ENCODE peak calls at places on chromosomes 7 and 10, in four cellular contexts. One of them, this sample, is unnamed.

GRCh38 chr7:133354546-133355324 is 101.9 kb downstream of the EXOC4 start:
- DNase-seq in transverse colon: no peak
- DNase-seq in CD8-positive, alpha-beta T cell: no peak
- DNase-seq in lung: no peak
- DNase-seq in this sample: no peak

GRCh38 chr7:42960762-42961161 is 28.6 kb downstream of the MRPL32 start:
- DNase-seq in transverse colon: no peak
- DNase-seq in CD8-positive, alpha-beta T cell: no peak
- DNase-seq in lung: no peak
- DNase-seq in this sample: no peak

GRCh38 chr10:43674546-43675205 is 26.0 kb upstream of the ZNF32 start:
- DNase-seq in transverse colon: no peak
- DNase-seq in CD8-positive, alpha-beta T cell: no peak
- DNase-seq in lung: no peak
- DNase-seq in this sample: no peak

GRCh38 chr10:27745719-27746363 is at the start of gene MKX:
- DNase-seq in transverse colon: peak; percentile 37
- DNase-seq in CD8-positive, alpha-beta T cell: no peak
- DNase-seq in lung: peak; percentile 51
- DNase-seq in this sample: peak; percentile 18

GRCh38 chr7:95686109-95686508 is 86.2 kb upstream of the DYNC1I1 start:
- DNase-seq in transverse colon: peak; percentile 63
- DNase-seq in CD8-positive, alpha-beta T cell: no peak
- DNase-seq in lung: peak; percentile 32
- DNase-seq in this sample: peak; percentile 52

GRCh38 chr10:129820451-129820850 is 143.6 kb downstream of the EBF3 start:
- DNase-seq in transverse colon: no peak
- DNase-seq in CD8-positive, alpha-beta T cell: no peak
- DNase-seq in lung: no peak
- DNase-seq in this sample: no peak

GRCh38 chr10:65328486-65328885 is 1597.3 kb upstream of the LRRTM3 start:
- DNase-seq in transverse colon: no peak
- DNase-seq in CD8-positive, alpha-beta T cell: no peak
- DNase-seq in lung: no peak
- DNase-seq in this sample: no peak

GRCh38 chr7:74443591-74444365 is 9.9 kb upstream of the GTF2IRD1 start:
- DNase-seq in transverse colon: no peak
- DNase-seq in CD8-positive, alpha-beta T cell: no peak
- DNase-seq in lung: no peak
- DNase-seq in this sample: no peak

GRCh38 chr7:23000597-23001360 is 13.2 kb downstream of the HYCC1 start:
- DNase-seq in transverse colon: no peak
- DNase-seq in CD8-positive, alpha-beta T cell: no peak
- DNase-seq in lung: no peak
- DNase-seq in this sample: no peak

GRCh38 chr7:116196947-116197346 is 13.4 kb upstream of the TES start:
- DNase-seq in transverse colon: no peak
- DNase-seq in CD8-positive, alpha-beta T cell: no peak
- DNase-seq in lung: no peak
- DNase-seq in this sample: no peak

GRCh38 chr10:10662720-10663467 is 354.8 kb upstream of the CELF2 start:
- DNase-seq in transverse colon: no peak
- DNase-seq in CD8-positive, alpha-beta T cell: no peak
- DNase-seq in lung: no peak
- DNase-seq in this sample: no peak

GRCh38 chr7:148699772-148700629 is 1.3 kb downstream of the CUL1 start:
- DNase-seq in transverse colon: no peak
- DNase-seq in CD8-positive, alpha-beta T cell: no peak
- DNase-seq in lung: no peak
- DNase-seq in this sample: peak; percentile 15
- H3K4me1 ChIP-seq in transverse colon: peaks cover 58% of the 10 kb centered on the region
- H3K4me1 ChIP-seq in CD8-positive, alpha-beta T cell: peaks cover 51% of the 10 kb centered on the region
- H3K4me1 ChIP-seq in lung: peaks cover 30% of the 10 kb centered on the region
- H3K4me1 ChIP-seq in this sample: peaks cover 4% of the 10 kb centered on the region

GRCh38 chr7:141928147-141928894 is 12.1 kb downstream of the OR9A4 start:
- DNase-seq in transverse colon: no peak
- DNase-seq in CD8-positive, alpha-beta T cell: no peak
- DNase-seq in lung: no peak
- DNase-seq in this sample: no peak
- H3K27me3 ChIP-seq in transverse colon: no peaks in the 10 kb centered on the region
- H3K27me3 ChIP-seq in CD8-positive, alpha-beta T cell: no peaks in the 10 kb centered on the region
- H3K27me3 ChIP-seq in lung: no peaks in the 10 kb centered on the region
- H3K27me3 ChIP-seq in this sample: no peaks in the 10 kb centered on the region

GRCh38 chr7:33055147-33055546 is 7.4 kb downstream of the NT5C3A start:
- DNase-seq in transverse colon: no peak
- DNase-seq in CD8-positive, alpha-beta T cell: no peak
- DNase-seq in lung: no peak
- DNase-seq in this sample: no peak
- H3K4me1 ChIP-seq in transverse colon: peaks cover 42% of the 10 kb centered on the region
- H3K4me1 ChIP-seq in CD8-positive, alpha-beta T cell: peaks cover 24% of the 10 kb centered on the region
- H3K4me1 ChIP-seq in lung: peaks cover 18% of the 10 kb centered on the region
- H3K4me1 ChIP-seq in this sample: peaks cover 3% of the 10 kb centered on the region

DNA sequence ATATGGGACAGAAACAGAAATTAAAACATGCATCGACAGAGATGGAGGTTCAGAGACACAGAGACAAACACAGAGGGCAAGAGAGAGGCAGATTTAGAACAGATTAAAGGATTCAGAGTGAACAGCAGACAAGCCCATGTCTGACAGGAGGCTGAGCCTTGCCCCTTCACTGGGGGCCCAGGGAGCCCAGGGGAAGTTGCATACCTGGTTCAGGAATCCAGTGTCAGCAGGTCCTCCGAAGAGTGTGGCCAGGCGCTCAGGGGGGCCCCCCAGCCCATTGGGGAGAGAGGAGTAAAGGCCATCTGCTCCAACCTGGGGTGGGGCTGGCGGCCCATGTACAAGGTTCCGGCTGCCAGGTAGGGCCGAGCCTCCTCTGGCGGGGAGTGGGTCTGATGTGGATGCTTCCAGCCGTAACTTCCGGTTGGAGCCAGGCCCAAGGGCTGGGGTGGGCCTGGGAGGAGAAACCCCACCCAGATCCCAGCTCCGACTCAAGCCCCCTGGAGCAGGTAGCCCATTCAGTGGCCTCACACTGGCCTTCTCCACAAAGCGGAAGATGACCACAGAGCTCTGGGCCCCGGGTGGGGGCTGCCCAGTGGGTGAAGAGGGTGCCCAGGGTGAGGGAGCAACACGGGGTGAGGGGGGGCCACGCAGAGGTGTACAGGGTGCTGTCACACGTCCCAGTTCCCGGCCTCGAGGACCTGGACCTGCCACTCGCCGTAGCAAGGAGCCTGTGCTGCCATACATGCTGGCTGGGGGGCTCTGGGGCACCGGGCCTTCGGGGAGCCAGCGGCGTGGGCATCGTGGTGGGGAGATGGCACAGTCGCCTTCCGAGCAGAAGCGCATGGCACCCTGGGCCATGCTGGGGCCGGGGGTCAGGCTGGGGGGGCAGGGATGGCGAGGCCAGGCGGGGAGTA is 2.1 kb downstream of the PSD start:
- DNase-seq in transverse colon: no peak
- DNase-seq in CD8-positive, alpha-beta T cell: no peak
- DNase-seq in lung: no peak
- DNase-seq in this sample: no peak
- H3K27me3 ChIP-seq in transverse colon: peaks cover 68% of the 10 kb centered on the region
- H3K27me3 ChIP-seq in CD8-positive, alpha-beta T cell: peaks cover 6% of the 10 kb centered on the region
- H3K27me3 ChIP-seq in lung: peaks cover 5% of the 10 kb centered on the region
- H3K27me3 ChIP-seq in this sample: no peaks in the 10 kb centered on the region

GRCh38 chr7:30925117-30925516 is 13.5 kb downstream of the AQP1 start:
- DNase-seq in transverse colon: no peak
- DNase-seq in CD8-positive, alpha-beta T cell: no peak
- DNase-seq in lung: no peak
- DNase-seq in this sample: no peak
- H3K4me1 ChIP-seq in transverse colon: peaks cover 11% of the 10 kb centered on the region
- H3K4me1 ChIP-seq in CD8-positive, alpha-beta T cell: no peaks in the 10 kb centered on the region
- H3K4me1 ChIP-seq in lung: peaks cover 9% of the 10 kb centered on the region
- H3K4me1 ChIP-seq in this sample: no peaks in the 10 kb centered on the region